ENCODE peak calls at places on chromosomes 2 and 18, in five cellular contexts. S, Z, G, V and E are unnamed samples.

GRCh38 chr18:76380791-76381405 is 114.1 kb downstream of the ZNF516 start:
- DNase-seq in S (no peak), Z (no peak), G (no peak), V (peak), E (no peak)

GRCh38 chr2:159196393-159196925 is 90.0 kb downstream of the WDSUB1 start:
- DNase-seq in S (no peak), Z (no peak), G (no peak), V (no peak), E (no peak)

GRCh38 chr2:15596968-15597367 is 5.3 kb downstream of the DDX1 start:
- DNase-seq in S (no peak), Z (no peak), G (no peak), V (no peak), E (no peak)

GRCh38 chr18:57666818-57667497 is 45.3 kb upstream of the NARS1 start:
- DNase-seq in S (no peak), Z (peak), G (no peak), V (no peak), E (peak)

GRCh38 chr18:23212161-23212560 is 76.9 kb downstream of the CABLES1 start:
- DNase-seq in S (no peak), Z (no peak), G (no peak), V (no peak), E (no peak)

GRCh38 chr2:197191948-197192338 is 118.6 kb downstream of the ANKRD44 start:
- DNase-seq in S (no peak), Z (no peak), G (no peak), V (no peak), E (no peak)

GRCh38 chr2:176170606-176171005 is 13.5 kb downstream of the HOXD3 start:
- DNase-seq in S (no peak), Z (no peak), G (no peak), V (no peak), E (no peak)

GRCh38 chr2:192029089-192029488 is 165.6 kb downstream of the TMEFF2 start:
- DNase-seq in S (no peak), Z (peak), G (no peak), V (peak), E (no peak)

GRCh38 chr2:15031745-15032240 is 399.3 kb downstream of the LRATD1 start:
- DNase-seq in S (no peak), Z (no peak), G (no peak), V (peak), E (no peak)

GRCh38 chr2:71646028-71646427 is 192.7 kb downstream of the DYSF start:
- DNase-seq in S (no peak), Z (peak), G (peak), V (no peak), E (peak)

GRCh38 chr2:71455741-71456569 is 2.6 kb downstream of the DYSF start:
- DNase-seq in S (no peak), Z (no peak), G (no peak), V (peak), E (no peak)

GRCh38 chr2:127348421-127349000 is 39.3 kb downstream of the MAP3K2 start:
- DNase-seq in S (no peak), Z (peak), G (peak), V (no peak), E (no peak)

GRCh38 chr18:62493033-62493862 is 29.6 kb upstream of the ZCCHC2 start:
- DNase-seq in S (no peak), Z (no peak), G (no peak), V (no peak), E (no peak)

GRCh38 chr2:197263077-197263476 is 47.5 kb downstream of the ANKRD44 start:
- DNase-seq in S (no peak), Z (no peak), G (no peak), V (no peak), E (no peak)

GRCh38 chr18:31825772-31826171 is 65.1 kb upstream of the SLC25A52 start:
- DNase-seq in S (no peak), Z (no peak), G (no peak), V (peak), E (no peak)

GRCh38 chr2:174120346-174120745 is 128.0 kb downstream of the OLA1 start:
- DNase-seq in S (no peak), Z (peak), G (peak), V (no peak), E (no peak)

GRCh38 chr2:64686283-64686956 is 32.7 kb upstream of the SERTAD2 start:
- DNase-seq in S (no peak), Z (no peak), G (no peak), V (peak), E (no peak)

GRCh38 chr2:108593547-108594098 is 59.4 kb downstream of the LIMS1 start:
- DNase-seq in S (no peak), Z (peak), G (peak), V (no peak), E (no peak)

GRCh38 chr2:203097735-203098134 is 83.1 kb downstream of the NBEAL1 start:
- DNase-seq in S (no peak), Z (peak), G (no peak), V (no peak), E (no peak)

GRCh38 chr2:70960833-70961647 is 17.4 kb upstream of the ANKRD53 start:
- DNase-seq in S (no peak), Z (no peak), G (no peak), V (peak), E (no peak)